ENCODE peak calls at places on chromosomes 11 and 22, in six cellular contexts. One of them, this sample, is unnamed.

GRCh38 chr11:10305964-10306918 is 1.4 kb downstream of the ADM start:
- DNase-seq in small intestine: no peak
- DNase-seq in stomach: peak; percentile 34
- DNase-seq in tibial artery: peak; percentile 74
- DNase-seq in fibroblast of lung: no peak
- DNase-seq in heart left ventricle: no peak
- DNase-seq in this sample: peak; percentile 85

GRCh38 chr22:50732681-50733080 is 5.3 kb upstream of the ACR start:
- DNase-seq in fibroblast of lung: no peak
- DNase-seq in heart left ventricle: peak; percentile 4
- DNase-seq in small intestine: no peak
- DNase-seq in tibial artery: no peak
- DNase-seq in stomach: no peak
- DNase-seq in this sample: no peak

GRCh38 chr11:113960702-113961330 is 14.1 kb upstream of the HTR3A start:
- DNase-seq in stomach: no peak
- DNase-seq in heart left ventricle: no peak
- DNase-seq in fibroblast of lung: no peak
- DNase-seq in small intestine: no peak
- DNase-seq in tibial artery: no peak
- DNase-seq in this sample: no peak

GRCh38 chr22:49291169-49291568 is 536.5 kb downstream of the BRD1 start:
- DNase-seq in stomach: no peak
- DNase-seq in heart left ventricle: no peak
- DNase-seq in fibroblast of lung: no peak
- DNase-seq in tibial artery: peak; percentile 45
- DNase-seq in small intestine: no peak
- DNase-seq in this sample: no peak

GRCh38 chr11:117259417-117259816 is 26.9 kb downstream of the RNF214 start:
- DNase-seq in tibial artery: no peak
- DNase-seq in small intestine: no peak
- DNase-seq in fibroblast of lung: peak; percentile 84
- DNase-seq in stomach: no peak
- DNase-seq in heart left ventricle: no peak
- DNase-seq in this sample: no peak

GRCh38 chr11:47241740-47242400 is 6.7 kb downstream of the ACP2 start:
- DNase-seq in small intestine: no peak
- DNase-seq in stomach: no peak
- DNase-seq in fibroblast of lung: peak; percentile 31
- DNase-seq in tibial artery: no peak
- DNase-seq in heart left ventricle: no peak
- DNase-seq in this sample: no peak

GRCh38 chr22:40875111-40875510 is 13.2 kb upstream of the DNAJB7 start:
- DNase-seq in fibroblast of lung: no peak
- DNase-seq in tibial artery: no peak
- DNase-seq in heart left ventricle: no peak
- DNase-seq in small intestine: no peak
- DNase-seq in stomach: no peak
- DNase-seq in this sample: no peak

GRCh38 chr11:112017538-112017937 is 7.7 kb upstream of the DLAT start:
- DNase-seq in heart left ventricle: no peak
- DNase-seq in tibial artery: no peak
- DNase-seq in small intestine: no peak
- DNase-seq in fibroblast of lung: peak; percentile 59
- DNase-seq in stomach: no peak
- DNase-seq in this sample: no peak

GRCh38 chr22:26632422-26633155 is 10.8 kb downstream of the CRYBA4 start:
- DNase-seq in stomach: no peak
- DNase-seq in heart left ventricle: peak; percentile 45
- DNase-seq in fibroblast of lung: no peak
- DNase-seq in small intestine: no peak
- DNase-seq in tibial artery: no peak
- DNase-seq in this sample: no peak

GRCh38 chr11:112029460-112029859 is 4.3 kb downstream of the DLAT start:
- DNase-seq in heart left ventricle: no peak
- DNase-seq in fibroblast of lung: no peak
- DNase-seq in stomach: no peak
- DNase-seq in small intestine: no peak
- DNase-seq in tibial artery: no peak
- DNase-seq in this sample: no peak

GRCh38 chr11:43984519-43985385 is 42.3 kb downstream of the C11orf96 start:
- DNase-seq in stomach: peak; percentile 35
- DNase-seq in fibroblast of lung: no peak
- DNase-seq in heart left ventricle: no peak
- DNase-seq in small intestine: peak; percentile 46
- DNase-seq in tibial artery: no peak
- DNase-seq in this sample: no peak

GRCh38 chr22:33579448-33580093 is 340.7 kb downstream of the LARGE1 start:
- DNase-seq in stomach: peak; percentile 68
- DNase-seq in heart left ventricle: peak; percentile 69
- DNase-seq in tibial artery: no peak
- DNase-seq in small intestine: peak; percentile 70
- DNase-seq in fibroblast of lung: peak; percentile 20
- DNase-seq in this sample: peak; percentile 27

GRCh38 chr11:76062733-76063132 is 143.6 kb downstream of the WNT11 start:
- DNase-seq in tibial artery: no peak
- DNase-seq in fibroblast of lung: no peak
- DNase-seq in heart left ventricle: no peak
- DNase-seq in stomach: no peak
- DNase-seq in small intestine: no peak
- DNase-seq in this sample: no peak

GRCh38 chr11:16945671-16946469 is 68.3 kb downstream of the PLEKHA7 start:
- DNase-seq in heart left ventricle: peak; percentile 45
- DNase-seq in fibroblast of lung: peak; percentile 46
- DNase-seq in tibial artery: no peak
- DNase-seq in stomach: peak; percentile 73
- DNase-seq in small intestine: peak; percentile 82
- DNase-seq in this sample: no peak

GRCh38 chr11:120210651-120211521 is at the start of gene OAF:
- DNase-seq in small intestine: peak; percentile 75
- DNase-seq in fibroblast of lung: peak; percentile 87
- DNase-seq in heart left ventricle: peak; percentile 81
- DNase-seq in tibial artery: no peak
- DNase-seq in stomach: peak; percentile 64
- DNase-seq in this sample: peak; percentile 50

GRCh38 chr11:128518493-128519207 is 68.7 kb downstream of the ETS1 start:
- DNase-seq in heart left ventricle: no peak
- DNase-seq in fibroblast of lung: peak; percentile 64
- DNase-seq in stomach: no peak
- DNase-seq in small intestine: no peak
- DNase-seq in tibial artery: no peak
- DNase-seq in this sample: no peak

GRCh38 chr22:24060375-24060788 is 49.3 kb downstream of the CABIN1 start:
- DNase-seq in heart left ventricle: peak; percentile 31
- DNase-seq in small intestine: no peak
- DNase-seq in fibroblast of lung: peak; percentile 94
- DNase-seq in tibial artery: no peak
- DNase-seq in stomach: peak; percentile 45
- DNase-seq in this sample: no peak

GRCh38 chr11:118142809-118143208 is 9.8 kb downstream of the SCN4B start:
- DNase-seq in stomach: no peak
- DNase-seq in tibial artery: no peak
- DNase-seq in heart left ventricle: no peak
- DNase-seq in small intestine: peak; percentile 26
- DNase-seq in fibroblast of lung: no peak
- DNase-seq in this sample: no peak

GRCh38 chr11:67504023-67504949 is 877 bp downstream of the PITPNM1 start:
- DNase-seq in tibial artery: peak; percentile 70
- DNase-seq in stomach: no peak
- DNase-seq in heart left ventricle: no peak
- DNase-seq in fibroblast of lung: peak; percentile 16
- DNase-seq in small intestine: peak; percentile 44
- DNase-seq in this sample: no peak

GRCh38 chr22:31228425-31228824 is 16.3 kb downstream of the LIMK2 start:
- DNase-seq in fibroblast of lung: no peak
- DNase-seq in heart left ventricle: no peak
- DNase-seq in small intestine: no peak
- DNase-seq in stomach: no peak
- DNase-seq in tibial artery: no peak
- DNase-seq in this sample: no peak

GRCh38 chr11:16126361-16126760 is 230.0 kb downstream of the SOX6 start:
- DNase-seq in fibroblast of lung: peak; percentile 51
- DNase-seq in tibial artery: no peak
- DNase-seq in small intestine: no peak
- DNase-seq in heart left ventricle: no peak
- DNase-seq in stomach: no peak
- DNase-seq in this sample: no peak

GRCh38 chr11:69361048-69361447 is 67.1 kb downstream of the MYEOV start:
- DNase-seq in tibial artery: peak; percentile 19
- DNase-seq in stomach: no peak
- DNase-seq in fibroblast of lung: no peak
- DNase-seq in heart left ventricle: no peak
- DNase-seq in small intestine: no peak
- DNase-seq in this sample: no peak

GRCh38 chr11:68141247-68142027 is 20.2 kb upstream of the CHKA start:
- DNase-seq in heart left ventricle: no peak
- DNase-seq in fibroblast of lung: no peak
- DNase-seq in stomach: no peak
- DNase-seq in small intestine: no peak
- DNase-seq in tibial artery: no peak
- DNase-seq in this sample: no peak

GRCh38 chr11:68397256-68397655 is 63.3 kb upstream of the PPP6R3 start:
- DNase-seq in small intestine: no peak
- DNase-seq in heart left ventricle: no peak
- DNase-seq in fibroblast of lung: no peak
- DNase-seq in tibial artery: no peak
- DNase-seq in stomach: no peak
- DNase-seq in this sample: no peak

GRCh38 chr11:65204646-65205601 is 23.2 kb downstream of the CAPN1 start:
- DNase-seq in heart left ventricle: no peak
- DNase-seq in fibroblast of lung: peak; percentile 15
- DNase-seq in stomach: peak; percentile 22
- DNase-seq in tibial artery: peak; percentile 56
- DNase-seq in small intestine: peak; percentile 28
- DNase-seq in this sample: peak; percentile 88

GRCh38 chr22:19701420-19702145 is 12.7 kb upstream of the SEPTIN5 start:
- DNase-seq in stomach: peak; percentile 10
- DNase-seq in heart left ventricle: no peak
- DNase-seq in fibroblast of lung: no peak
- DNase-seq in small intestine: no peak
- DNase-seq in tibial artery: no peak
- DNase-seq in this sample: no peak

GRCh38 chr11:118473537-118473936 is 37.2 kb downstream of the KMT2A start:
- DNase-seq in tibial artery: no peak
- DNase-seq in stomach: no peak
- DNase-seq in small intestine: no peak
- DNase-seq in heart left ventricle: no peak
- DNase-seq in fibroblast of lung: no peak
- DNase-seq in this sample: no peak

GRCh38 chr11:134170909-134171281 is 52.9 kb downstream of the NCAPD3 start:
- DNase-seq in tibial artery: no peak
- DNase-seq in stomach: no peak
- DNase-seq in fibroblast of lung: peak; percentile 34
- DNase-seq in heart left ventricle: no peak
- DNase-seq in small intestine: no peak
- DNase-seq in this sample: no peak

GRCh38 chr11:134176284-134176683 is 47.5 kb downstream of the NCAPD3 start:
- DNase-seq in small intestine: no peak
- DNase-seq in fibroblast of lung: no peak
- DNase-seq in heart left ventricle: peak; percentile 30
- DNase-seq in stomach: no peak
- DNase-seq in tibial artery: no peak
- DNase-seq in this sample: no peak

GRCh38 chr11:134173296-134173695 is 50.5 kb downstream of the NCAPD3 start:
- DNase-seq in stomach: no peak
- DNase-seq in fibroblast of lung: no peak
- DNase-seq in tibial artery: no peak
- DNase-seq in heart left ventricle: no peak
- DNase-seq in small intestine: no peak
- DNase-seq in this sample: peak; percentile 42

GRCh38 chr11:134170177-134170908 is 53.4 kb downstream of the NCAPD3 start:
- DNase-seq in fibroblast of lung: no peak
- DNase-seq in stomach: no peak
- DNase-seq in tibial artery: no peak
- DNase-seq in small intestine: no peak
- DNase-seq in heart left ventricle: no peak
- DNase-seq in this sample: no peak

DNA sequence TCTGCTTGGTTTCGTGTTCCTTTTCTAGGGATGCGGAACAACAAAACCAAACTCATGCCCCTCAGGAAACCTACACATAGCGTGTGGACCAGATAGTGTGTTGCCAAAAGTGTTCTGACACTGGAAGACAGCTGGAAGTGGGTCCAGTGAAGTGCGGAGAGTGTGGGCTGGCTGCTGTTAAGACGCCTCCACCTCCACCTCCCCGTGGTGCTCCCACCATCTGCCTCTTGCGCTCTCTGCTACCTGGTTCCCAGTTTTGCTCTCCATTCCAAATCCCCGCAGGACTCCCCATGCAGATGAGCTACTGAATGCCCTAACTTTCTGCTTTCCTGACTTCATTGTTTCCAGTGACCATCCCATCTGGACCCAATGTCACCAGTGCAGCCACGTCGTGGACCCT is 51.8 kb downstream of the NCAPD3 start:
- DNase-seq in small intestine: no peak
- DNase-seq in heart left ventricle: no peak
- DNase-seq in fibroblast of lung: no peak
- DNase-seq in stomach: no peak
- DNase-seq in tibial artery: no peak
- DNase-seq in this sample: no peak
- H3K9me3 ChIP-seq in small intestine: no peaks in the 10 kb centered on the region
- H3K9me3 ChIP-seq in heart left ventricle: no peaks in the 10 kb centered on the region
- H3K9me3 ChIP-seq in fibroblast of lung: no peaks in the 10 kb centered on the region
- H3K9me3 ChIP-seq in stomach: no peaks in the 10 kb centered on the region
- H3K9me3 ChIP-seq in tibial artery: no peaks in the 10 kb centered on the region
- H3K9me3 ChIP-seq in this sample: no peaks in the 10 kb centered on the region

DNA sequence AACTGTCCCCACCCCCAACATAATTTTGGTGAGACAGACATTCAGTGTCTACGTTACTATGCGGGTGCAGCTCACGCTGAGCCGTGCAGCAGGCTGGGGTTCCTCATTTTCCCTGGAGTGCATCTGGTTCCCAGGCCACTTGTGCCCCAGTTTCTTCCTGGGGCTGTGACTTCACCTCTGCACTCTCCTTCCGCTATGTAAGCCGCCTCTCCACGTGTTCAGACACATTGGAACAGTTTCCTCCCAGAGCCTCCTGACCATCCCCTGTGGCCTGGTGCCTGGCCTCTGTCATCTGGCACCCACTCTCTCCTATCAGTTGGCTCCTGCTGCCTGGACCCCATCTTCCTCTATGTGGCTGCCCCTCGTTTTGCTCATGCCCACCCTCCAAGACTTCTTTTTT is 46.2 kb upstream of the A4GALT start:
- DNase-seq in stomach: no peak
- DNase-seq in heart left ventricle: peak; percentile 56
- DNase-seq in fibroblast of lung: no peak
- DNase-seq in small intestine: no peak
- DNase-seq in tibial artery: no peak
- DNase-seq in this sample: no peak
- H3K4me1 ChIP-seq in stomach: peaks cover 30% of the 10 kb centered on the region
- H3K4me1 ChIP-seq in heart left ventricle: no peaks in the 10 kb centered on the region
- H3K4me1 ChIP-seq in fibroblast of lung: peaks cover 12% of the 10 kb centered on the region
- H3K4me1 ChIP-seq in small intestine: no peaks in the 10 kb centered on the region
- H3K4me1 ChIP-seq in tibial artery: peaks cover 5% of the 10 kb centered on the region
- H3K4me1 ChIP-seq in this sample: peaks cover 14% of the 10 kb centered on the region

GRCh38 chr11:55571828-55572227 is at the start of gene OR4C16:
- DNase-seq in tibial artery: no peak
- DNase-seq in heart left ventricle: no peak
- DNase-seq in fibroblast of lung: no peak
- DNase-seq in stomach: no peak
- DNase-seq in small intestine: no peak
- DNase-seq in this sample: no peak
- H3K9me3 ChIP-seq in tibial artery: no peaks in the 10 kb centered on the region
- H3K9me3 ChIP-seq in heart left ventricle: no peaks in the 10 kb centered on the region
- H3K9me3 ChIP-seq in fibroblast of lung: no peaks in the 10 kb centered on the region
- H3K9me3 ChIP-seq in stomach: peaks cover 4% of the 10 kb centered on the region
- H3K9me3 ChIP-seq in small intestine: no peaks in the 10 kb centered on the region
- H3K9me3 ChIP-seq in this sample: no peaks in the 10 kb centered on the region

GRCh38 chr11:33664829-33665228 is 35.8 kb downstream of the C11orf91 start:
- DNase-seq in small intestine: no peak
- DNase-seq in fibroblast of lung: no peak
- DNase-seq in stomach: no peak
- DNase-seq in tibial artery: no peak
- DNase-seq in heart left ventricle: no peak
- DNase-seq in this sample: no peak
- H3K4me1 ChIP-seq in small intestine: no peaks in the 10 kb centered on the region
- H3K4me1 ChIP-seq in fibroblast of lung: no peaks in the 10 kb centered on the region
- H3K4me1 ChIP-seq in stomach: no peaks in the 10 kb centered on the region
- H3K4me1 ChIP-seq in tibial artery: no peaks in the 10 kb centered on the region
- H3K4me1 ChIP-seq in heart left ventricle: no peaks in the 10 kb centered on the region
- H3K4me1 ChIP-seq in this sample: no peaks in the 10 kb centered on the region